ENCODE peak calls at places on chromosome 22, in four cellular contexts. H is osteoblast, G is K562, W is left ventricle myocardium inferior. T is an unnamed sample.

GRCh38 chr22:36056980-36057379 is 28.4 kb upstream of the RBFOX2 start:
- DNase-seq in H (no peak), G (no peak), W (no peak), T (no peak)

GRCh38 chr22:22748756-22749155 is 104.3 kb downstream of the GGTLC2 start:
- DNase-seq in H (no peak), G (no peak), W (no peak), T (no peak)

GRCh38 chr22:24444251-24444650 is 16.9 kb downstream of the ADORA2A start:
- DNase-seq in H (peak; percentile 73), G (no peak), W (no peak), T (no peak)

GRCh38 chr22:39170825-39171622 is 18.5 kb upstream of the CBX7 start:
- DNase-seq in H (peak; percentile 95), G (peak; percentile 77), W (peak; percentile 85), T (peak; percentile 26)

GRCh38 chr22:35648066-35649025 is at the start of gene APOL6:
- DNase-seq in H (peak; percentile 75), G (no peak), W (no peak), T (peak; percentile 65)

GRCh38 chr22:39290724-39291161 is 28.7 kb downstream of the RPL3 start:
- DNase-seq in H (peak; percentile 92), G (no peak), W (peak; percentile 86), T (no peak)

GRCh38 chr22:41446057-41446501 is 522 bp downstream of the TOB2 start:
- DNase-seq in H (peak; percentile 36), G (peak; percentile 42), W (peak; percentile 43), T (no peak)

GRCh38 chr22:29026579-29026978 is 35.1 kb downstream of the C22orf31 start:
- DNase-seq in H (no peak), G (no peak), W (no peak), T (no peak)

GRCh38 chr22:44181033-44181911 is 547 bp downstream of the PARVG start:
- DNase-seq in H (no peak), G (no peak), W (peak; percentile 47), T (no peak)

GRCh38 chr22:31230155-31230870 is 18.2 kb downstream of the LIMK2 start:
- DNase-seq in H (no peak), G (no peak), W (no peak), T (no peak)

GRCh38 chr22:31728857-31729256 is 21.1 kb downstream of the PRR14L start:
- DNase-seq in H (no peak), G (no peak), W (no peak), T (no peak)

GRCh38 chr22:36433318-36434231 is 45.8 kb upstream of the MYH9 start:
- DNase-seq in H (peak; percentile 62), G (no peak), W (no peak), T (no peak)

GRCh38 chr22:45534339-45535192 is 31.9 kb downstream of the FBLN1 start:
- DNase-seq in H (peak; percentile 45), G (no peak), W (no peak), T (no peak)

GRCh38 chr22:45526263-45526662 is 23.6 kb downstream of the FBLN1 start:
- DNase-seq in H (peak; percentile 54), G (no peak), W (no peak), T (no peak)

GRCh38 chr22:31230871-31231621 is 18.9 kb downstream of the LIMK2 start:
- DNase-seq in H (peak; percentile 81), G (no peak), W (no peak), T (no peak)

GRCh38 chr22:48441553-48441850 is 1386.2 kb downstream of the BRD1 start:
- DNase-seq in H (no peak), G (no peak), W (no peak), T (no peak)

GRCh38 chr22:24450600-24450999 is 23.2 kb downstream of the ADORA2A start:
- DNase-seq in H (no peak), G (no peak), W (peak; percentile 25), T (no peak)

GRCh38 chr22:31474743-31475142 is 14.9 kb downstream of the EIF4ENIF1 start:
- DNase-seq in H (peak; percentile 93), G (no peak), W (no peak), T (no peak)

GRCh38 chr22:45497746-45498145 is 4.9 kb upstream of the FBLN1 start:
- DNase-seq in H (peak; percentile 73), G (no peak), W (no peak), T (no peak)

GRCh38 chr22:33908201-33909074 is 11.8 kb downstream of the LARGE1 start:
- DNase-seq in H (no peak), G (no peak), W (no peak), T (no peak)

GRCh38 chr22:24053481-24054226 is 42.5 kb downstream of the CABIN1 start:
- DNase-seq in H (no peak), G (no peak), W (no peak), T (no peak)

GRCh38 chr22:26576026-26576680 is 13.8 kb downstream of the TPST2 start:
- DNase-seq in H (no peak), G (no peak), W (no peak), T (no peak)

GRCh38 chr22:41285441-41285819 is 557 bp downstream of the RANGAP1 start:
- DNase-seq in H (peak; percentile 97), G (peak; percentile 69), W (peak; percentile 25), T (no peak)

GRCh38 chr22:44883011-44883421 is 126.8 kb downstream of the PHF21B start:
- DNase-seq in H (no peak), G (no peak), W (no peak), T (no peak)

GRCh38 chr22:35987487-35987886 is 41.1 kb downstream of the RBFOX2 start:
- DNase-seq in H (peak; percentile 38), G (no peak), W (no peak), T (no peak)

GRCh38 chr22:33018232-33018864 is 39.8 kb downstream of the SYN3 start:
- DNase-seq in H (peak; percentile 88), G (peak; percentile 60), W (peak; percentile 48), T (no peak)

GRCh38 chr22:45877036-45877380 is 100.0 kb downstream of the WNT7B start:
- DNase-seq in H (no peak), G (no peak), W (no peak), T (no peak)

GRCh38 chr22:35540600-35541253 is at the start of gene RASD2:
- DNase-seq in H (peak; percentile 87), G (peak; percentile 26), W (peak; percentile 48), T (no peak)

GRCh38 chr22:25563757-25564319 is 637 bp upstream of the GRK3 start:
- DNase-seq in H (no peak), G (no peak), W (no peak), T (no peak)

GRCh38 chr22:19494001-19494560 is 14.4 kb downstream of the CDC45 start:
- DNase-seq in H (no peak), G (no peak), W (no peak), T (no peak)

GRCh38 chr22:19492504-19493174 is 12.9 kb downstream of the CDC45 start:
- DNase-seq in H (peak; percentile 25), G (peak; percentile 78), W (no peak), T (no peak)

GRCh38 chr22:19490628-19491230 is 11.0 kb downstream of the CDC45 start:
- DNase-seq in H (peak; percentile 32), G (no peak), W (no peak), T (no peak)

GRCh38 chr22:19488285-19488684 is 8.6 kb downstream of the CDC45 start:
- DNase-seq in H (no peak), G (no peak), W (no peak), T (no peak)

GRCh38 chr22:19488884-19489843 is 9.4 kb downstream of the CDC45 start:
- DNase-seq in H (peak; percentile 58), G (peak; percentile 84), W (no peak), T (no peak)
- TF ChIP-seq CTCF in H (peak; percentile 18), G (peak; percentile 63), W (peak; percentile 21), T (no peak)

DNA sequence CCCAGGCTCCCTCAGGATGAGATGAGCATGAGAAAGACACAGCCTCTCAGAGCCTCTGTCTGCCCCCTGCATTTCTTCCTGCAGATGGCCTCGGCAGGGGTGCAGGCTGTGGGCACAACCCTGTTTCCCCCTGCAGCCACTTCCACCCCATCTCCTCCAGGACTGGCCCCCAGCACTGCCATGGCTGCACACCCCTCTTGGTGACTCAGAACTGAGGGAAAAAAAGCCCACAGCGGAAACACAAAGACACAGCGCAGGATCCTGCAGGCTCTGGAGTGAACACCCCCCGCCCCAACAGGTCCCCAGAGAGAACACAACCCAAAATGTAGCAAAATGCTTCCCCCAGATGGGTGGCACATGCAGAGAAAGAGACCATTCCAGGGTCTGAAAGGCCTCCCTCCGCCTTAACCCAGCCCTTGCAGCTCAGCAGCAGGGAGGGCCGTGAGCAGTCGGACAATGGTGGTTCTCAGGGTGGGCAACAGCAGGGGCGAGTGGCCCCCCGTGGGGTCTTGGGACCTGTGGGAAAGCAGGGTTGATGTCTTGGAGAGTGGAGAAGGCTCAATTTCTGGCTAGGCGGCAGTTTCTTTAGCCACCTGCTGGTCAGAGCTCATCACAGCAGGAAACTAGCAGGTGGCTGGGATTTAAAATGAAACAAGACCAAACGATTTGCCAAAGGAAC is 8.0 kb downstream of the TUBGCP6 start:
- DNase-seq in H (peak; percentile 97), G (no peak), W (peak; percentile 10), T (no peak)
- TF ChIP-seq CTCF in H (peak; percentile 53), G (peak; percentile 8), W (peak; percentile 23), T (peak; percentile 63)

GRCh38 chr22:27684856-27685255 is 116.7 kb downstream of the MN1 start:
- DNase-seq in H (no peak), G (no peak), W (no peak), T (no peak)

GRCh38 chr22:27679722-27680488 is 121.7 kb downstream of the MN1 start:
- DNase-seq in H (no peak), G (no peak), W (no peak), T (no peak)

GRCh38 chr22:27680636-27681035 is 120.9 kb downstream of the MN1 start:
- DNase-seq in H (no peak), G (no peak), W (no peak), T (no peak)

GRCh38 chr22:27681037-27681436 is 120.5 kb downstream of the MN1 start:
- DNase-seq in H (no peak), G (no peak), W (no peak), T (no peak)

DNA sequence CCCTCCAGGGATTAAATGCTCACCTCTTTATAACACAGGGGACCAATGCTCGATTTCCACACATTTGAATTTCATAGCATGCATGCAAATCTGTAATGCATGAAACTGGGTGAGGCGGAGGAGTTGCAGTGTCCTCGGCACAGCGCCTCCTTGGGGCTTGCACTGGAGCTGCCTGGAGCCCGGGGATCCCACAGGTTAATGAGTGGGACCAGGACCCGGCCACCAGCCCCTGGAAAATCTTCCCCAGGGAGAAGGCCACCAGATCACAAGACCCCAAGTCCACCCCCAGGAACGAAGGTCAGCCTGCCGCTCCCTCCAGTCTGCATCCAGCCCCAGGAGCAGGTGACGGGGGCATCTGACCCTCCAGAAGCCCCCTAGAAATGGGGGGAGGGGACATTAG is 119.1 kb downstream of the MN1 start:
- DNase-seq in H (no peak), G (peak; percentile 53), W (no peak), T (no peak)
- TF ChIP-seq CTCF in H (peak; percentile 16), G (peak; percentile 60), W (peak; percentile 36), T (peak; percentile 17)

GRCh38 chr22:19393704-19394103 is 37.8 kb downstream of the HIRA start:
- DNase-seq in H (no peak), G (no peak), W (no peak), T (no peak)

GRCh38 chr22:19394274-19395050 is 37.1 kb downstream of the HIRA start:
- DNase-seq in H (no peak), G (no peak), W (no peak), T (no peak)

GRCh38 chr22:19396934-19397728 is 34.4 kb downstream of the HIRA start:
- DNase-seq in H (no peak), G (peak; percentile 98), W (no peak), T (no peak)

GRCh38 chr22:19396561-19396933 is 35.0 kb downstream of the HIRA start:
- DNase-seq in H (no peak), G (no peak), W (no peak), T (no peak)

GRCh38 chr22:19395276-19395675 is 36.3 kb downstream of the HIRA start:
- DNase-seq in H (no peak), G (no peak), W (no peak), T (no peak)
- TF ChIP-seq CTCF in H (no peak), G (no peak), W (no peak), T (no peak)